ENCODE peak calls at places on chromosomes 13 and 19, in nine cellular contexts. L is activated CD4-positive, alpha-beta T cell treated with anti-CD3 and anti-CD28 coated beads, Interleukin-2, amount 50 U/mL, for 48 hours; I is HCEC 1CT; U is Calu3; Q is breast epithelium; E is cardiac septum; D is cerebellar cortex; M is C1 segment of cervical spinal cord; P is heart left ventricle. T is an unnamed sample.

GRCh38 chr19:41808663-41809566 is 12.5 kb downstream of the CEACAM3 start:
- DNase-seq in L (no peak), I (no peak), U (no peak), Q (no peak), E (peak; percentile 91), D (no peak), M (no peak), P (peak; percentile 30), T (no peak)

GRCh38 chr19:45567609-45568008 is 17.0 kb downstream of the OPA3 start:
- DNase-seq in L (no peak), I (no peak), U (no peak), Q (no peak), E (no peak), D (no peak), M (no peak), P (no peak), T (no peak)

GRCh38 chr19:50858896-50859295 is 4.2 kb downstream of the KLK3 start:
- DNase-seq in L (no peak), I (no peak), U (no peak), Q (no peak), E (no peak), D (no peak), M (no peak), P (no peak), T (no peak)

GRCh38 chr13:20993661-20994440 is 67.5 kb downstream of the LATS2 start:
- DNase-seq in L (no peak), I (peak; percentile 47), U (no peak), Q (no peak), E (no peak), D (no peak), M (no peak), P (no peak), T (no peak)

GRCh38 chr13:32323912-32324311 is 8.6 kb downstream of the BRCA2 start:
- DNase-seq in L (no peak), I (peak; percentile 80), U (no peak), Q (no peak), E (no peak), D (no peak), M (no peak), P (no peak), T (no peak)

GRCh38 chr19:54905908-54906511 is at the start of gene NCR1:
- DNase-seq in L (no peak), I (no peak), U (no peak), Q (no peak), E (no peak), D (no peak), M (no peak), P (no peak), T (no peak)

GRCh38 chr13:40639226-40639681 is 27.2 kb downstream of the FOXO1 start:
- DNase-seq in L (no peak), I (peak; percentile 7), U (no peak), Q (no peak), E (no peak), D (no peak), M (peak; percentile 21), P (peak; percentile 22), T (no peak)

GRCh38 chr13:57408312-57408711 is 223.2 kb upstream of the PCDH17 start:
- DNase-seq in L (no peak), I (no peak), U (no peak), Q (no peak), E (no peak), D (no peak), M (no peak), P (no peak), T (no peak)

GRCh38 chr13:30153871-30154426 is 153.4 kb downstream of the KATNAL1 start:
- DNase-seq in L (no peak), I (no peak), U (no peak), Q (no peak), E (peak; percentile 76), D (no peak), M (no peak), P (no peak), T (no peak)

GRCh38 chr19:29676586-29676985 is 11.3 kb downstream of the PLEKHF1 start:
- DNase-seq in L (no peak), I (no peak), U (no peak), Q (no peak), E (peak; percentile 87), D (no peak), M (peak; percentile 21), P (peak; percentile 70), T (no peak)

GRCh38 chr19:33392341-33393285 is 19.1 kb downstream of the CEBPG start:
- DNase-seq in L (no peak), I (no peak), U (no peak), Q (no peak), E (peak; percentile 69), D (no peak), M (no peak), P (no peak), T (no peak)

GRCh38 chr13:26962671-26963070 is 202.1 kb upstream of the GPR12 start:
- DNase-seq in L (no peak), I (no peak), U (no peak), Q (no peak), E (no peak), D (no peak), M (no peak), P (no peak), T (no peak)

GRCh38 chr19:47450478-47450877 is 21.2 kb downstream of the SLC8A2 start:
- DNase-seq in L (no peak), I (no peak), U (no peak), Q (no peak), E (no peak), D (no peak), M (no peak), P (no peak), T (no peak)